ENCODE peak calls at places on chromosomes 4 and X, in eight cellular contexts. One of them, this sample, is unnamed.

GRCh38 chr4:161419822-161420221 is 744.0 kb downstream of the FSTL5 start:
- DNase-seq in mesenchymal stem cell: peak; percentile 31
- DNase-seq in AG09309: no peak
- DNase-seq in heart left ventricle: no peak
- DNase-seq in nucleus accumbens: no peak
- DNase-seq in WTC11: peak; percentile 16
- DNase-seq in stimulated activated CD4-positive, alpha-beta T cell treated with anti-CD3 and anti-CD28 coated beads, Interleukin-4, amount 100 ng/mL, for 1 hour: no peak
- DNase-seq in NCI-H510A: no peak
- DNase-seq in this sample: no peak

GRCh38 chrX:105120460-105120859 is 100.0 kb downstream of the TEX13A start:
- DNase-seq in heart left ventricle: no peak
- DNase-seq in stimulated activated CD4-positive, alpha-beta T cell treated with anti-CD3 and anti-CD28 coated beads, Interleukin-4, amount 100 ng/mL, for 1 hour: no peak
- DNase-seq in AG09309: no peak
- DNase-seq in nucleus accumbens: no peak
- DNase-seq in NCI-H510A: no peak
- DNase-seq in mesenchymal stem cell: peak; percentile 0
- DNase-seq in WTC11: no peak
- DNase-seq in this sample: no peak

GRCh38 chr4:2286904-2287593 is 25.1 kb upstream of the MXD4 start:
- DNase-seq in mesenchymal stem cell: no peak
- DNase-seq in AG09309: no peak
- DNase-seq in nucleus accumbens: no peak
- DNase-seq in WTC11: no peak
- DNase-seq in heart left ventricle: no peak
- DNase-seq in stimulated activated CD4-positive, alpha-beta T cell treated with anti-CD3 and anti-CD28 coated beads, Interleukin-4, amount 100 ng/mL, for 1 hour: no peak
- DNase-seq in NCI-H510A: no peak
- DNase-seq in this sample: no peak

GRCh38 chr4:158053801-158054200 is 119.0 kb downstream of the GASK1B start:
- DNase-seq in AG09309: no peak
- DNase-seq in WTC11: no peak
- DNase-seq in NCI-H510A: no peak
- DNase-seq in stimulated activated CD4-positive, alpha-beta T cell treated with anti-CD3 and anti-CD28 coated beads, Interleukin-4, amount 100 ng/mL, for 1 hour: no peak
- DNase-seq in nucleus accumbens: no peak
- DNase-seq in mesenchymal stem cell: no peak
- DNase-seq in heart left ventricle: no peak
- DNase-seq in this sample: no peak

GRCh38 chr4:84499065-84499982 is at the start of gene NKX6-1:
- DNase-seq in stimulated activated CD4-positive, alpha-beta T cell treated with anti-CD3 and anti-CD28 coated beads, Interleukin-4, amount 100 ng/mL, for 1 hour: no peak
- DNase-seq in mesenchymal stem cell: peak; percentile 56
- DNase-seq in WTC11: peak; percentile 96
- DNase-seq in AG09309: peak; percentile 41
- DNase-seq in NCI-H510A: peak; percentile 94
- DNase-seq in heart left ventricle: peak; percentile 53
- DNase-seq in nucleus accumbens: no peak
- DNase-seq in this sample: no peak

GRCh38 chr4:33369366-33369899 is 2649.3 kb downstream of the PCDH7 start:
- DNase-seq in WTC11: no peak
- DNase-seq in NCI-H510A: no peak
- DNase-seq in nucleus accumbens: no peak
- DNase-seq in heart left ventricle: no peak
- DNase-seq in stimulated activated CD4-positive, alpha-beta T cell treated with anti-CD3 and anti-CD28 coated beads, Interleukin-4, amount 100 ng/mL, for 1 hour: no peak
- DNase-seq in AG09309: peak; percentile 31
- DNase-seq in mesenchymal stem cell: peak; percentile 6
- DNase-seq in this sample: no peak

GRCh38 chr4:52202931-52203330 is 151.8 kb downstream of the SPATA18 start:
- DNase-seq in WTC11: no peak
- DNase-seq in mesenchymal stem cell: no peak
- DNase-seq in nucleus accumbens: no peak
- DNase-seq in AG09309: no peak
- DNase-seq in stimulated activated CD4-positive, alpha-beta T cell treated with anti-CD3 and anti-CD28 coated beads, Interleukin-4, amount 100 ng/mL, for 1 hour: no peak
- DNase-seq in heart left ventricle: no peak
- DNase-seq in NCI-H510A: no peak
- DNase-seq in this sample: no peak

GRCh38 chr4:94889961-94890360 is 132.2 kb downstream of the BMPR1B start:
- DNase-seq in WTC11: no peak
- DNase-seq in mesenchymal stem cell: peak; percentile 40
- DNase-seq in heart left ventricle: no peak
- DNase-seq in AG09309: peak; percentile 72
- DNase-seq in stimulated activated CD4-positive, alpha-beta T cell treated with anti-CD3 and anti-CD28 coated beads, Interleukin-4, amount 100 ng/mL, for 1 hour: no peak
- DNase-seq in NCI-H510A: no peak
- DNase-seq in nucleus accumbens: no peak
- DNase-seq in this sample: no peak

GRCh38 chrX:34918091-34918736 is 24.4 kb upstream of the FAM47B start:
- DNase-seq in AG09309: no peak
- DNase-seq in mesenchymal stem cell: peak; percentile 65
- DNase-seq in NCI-H510A: no peak
- DNase-seq in heart left ventricle: no peak
- DNase-seq in stimulated activated CD4-positive, alpha-beta T cell treated with anti-CD3 and anti-CD28 coated beads, Interleukin-4, amount 100 ng/mL, for 1 hour: no peak
- DNase-seq in WTC11: no peak
- DNase-seq in nucleus accumbens: no peak
- DNase-seq in this sample: no peak

GRCh38 chrX:10240918-10241317 is 84.1 kb downstream of the CLCN4 start:
- DNase-seq in nucleus accumbens: no peak
- DNase-seq in AG09309: peak; percentile 47
- DNase-seq in NCI-H510A: no peak
- DNase-seq in WTC11: no peak
- DNase-seq in stimulated activated CD4-positive, alpha-beta T cell treated with anti-CD3 and anti-CD28 coated beads, Interleukin-4, amount 100 ng/mL, for 1 hour: no peak
- DNase-seq in mesenchymal stem cell: peak; percentile 39
- DNase-seq in heart left ventricle: no peak
- DNase-seq in this sample: no peak

GRCh38 chr4:121269001-121269400 is 104.9 kb upstream of the TNIP3 start:
- DNase-seq in heart left ventricle: no peak
- DNase-seq in nucleus accumbens: no peak
- DNase-seq in WTC11: no peak
- DNase-seq in NCI-H510A: no peak
- DNase-seq in AG09309: no peak
- DNase-seq in stimulated activated CD4-positive, alpha-beta T cell treated with anti-CD3 and anti-CD28 coated beads, Interleukin-4, amount 100 ng/mL, for 1 hour: no peak
- DNase-seq in mesenchymal stem cell: no peak
- DNase-seq in this sample: no peak

GRCh38 chr4:10762541-10762940 is 78.0 kb upstream of the CLNK start:
- DNase-seq in WTC11: no peak
- DNase-seq in heart left ventricle: no peak
- DNase-seq in AG09309: peak; percentile 43
- DNase-seq in stimulated activated CD4-positive, alpha-beta T cell treated with anti-CD3 and anti-CD28 coated beads, Interleukin-4, amount 100 ng/mL, for 1 hour: no peak
- DNase-seq in NCI-H510A: peak; percentile 48
- DNase-seq in mesenchymal stem cell: peak; percentile 85
- DNase-seq in nucleus accumbens: no peak
- DNase-seq in this sample: no peak

GRCh38 chr4:169199184-169199583 is 71.6 kb downstream of the SH3RF1 start:
- DNase-seq in heart left ventricle: no peak
- DNase-seq in AG09309: no peak
- DNase-seq in stimulated activated CD4-positive, alpha-beta T cell treated with anti-CD3 and anti-CD28 coated beads, Interleukin-4, amount 100 ng/mL, for 1 hour: no peak
- DNase-seq in WTC11: no peak
- DNase-seq in NCI-H510A: no peak
- DNase-seq in mesenchymal stem cell: no peak
- DNase-seq in nucleus accumbens: no peak
- DNase-seq in this sample: no peak

GRCh38 chr4:20256381-20256881 is 4.7 kb downstream of the SLIT2 start:
- DNase-seq in NCI-H510A: no peak
- DNase-seq in WTC11: no peak
- DNase-seq in AG09309: no peak
- DNase-seq in heart left ventricle: no peak
- DNase-seq in mesenchymal stem cell: no peak
- DNase-seq in stimulated activated CD4-positive, alpha-beta T cell treated with anti-CD3 and anti-CD28 coated beads, Interleukin-4, amount 100 ng/mL, for 1 hour: no peak
- DNase-seq in nucleus accumbens: no peak
- DNase-seq in this sample: no peak

GRCh38 chr4:112520598-112521122 is 4.7 kb upstream of the NEUROG2 start:
- DNase-seq in nucleus accumbens: no peak
- DNase-seq in heart left ventricle: no peak
- DNase-seq in NCI-H510A: no peak
- DNase-seq in AG09309: no peak
- DNase-seq in stimulated activated CD4-positive, alpha-beta T cell treated with anti-CD3 and anti-CD28 coated beads, Interleukin-4, amount 100 ng/mL, for 1 hour: no peak
- DNase-seq in WTC11: no peak
- DNase-seq in mesenchymal stem cell: no peak
- DNase-seq in this sample: no peak

GRCh38 chrX:18725316-18725943 is 18.0 kb downstream of the PPEF1 start:
- DNase-seq in stimulated activated CD4-positive, alpha-beta T cell treated with anti-CD3 and anti-CD28 coated beads, Interleukin-4, amount 100 ng/mL, for 1 hour: no peak
- DNase-seq in NCI-H510A: no peak
- DNase-seq in mesenchymal stem cell: no peak
- DNase-seq in AG09309: no peak
- DNase-seq in heart left ventricle: no peak
- DNase-seq in WTC11: no peak
- DNase-seq in nucleus accumbens: peak; percentile 12
- DNase-seq in this sample: no peak

GRCh38 chr4:82652062-82652461 is 90.3 kb upstream of the TMEM150C start:
- DNase-seq in WTC11: no peak
- DNase-seq in stimulated activated CD4-positive, alpha-beta T cell treated with anti-CD3 and anti-CD28 coated beads, Interleukin-4, amount 100 ng/mL, for 1 hour: no peak
- DNase-seq in heart left ventricle: no peak
- DNase-seq in mesenchymal stem cell: no peak
- DNase-seq in AG09309: peak; percentile 40
- DNase-seq in NCI-H510A: no peak
- DNase-seq in nucleus accumbens: no peak
- DNase-seq in this sample: no peak

GRCh38 chrX:25344191-25344936 is 328.6 kb upstream of the ARX start:
- DNase-seq in stimulated activated CD4-positive, alpha-beta T cell treated with anti-CD3 and anti-CD28 coated beads, Interleukin-4, amount 100 ng/mL, for 1 hour: no peak
- DNase-seq in nucleus accumbens: peak; percentile 0
- DNase-seq in NCI-H510A: no peak
- DNase-seq in AG09309: no peak
- DNase-seq in WTC11: no peak
- DNase-seq in heart left ventricle: no peak
- DNase-seq in mesenchymal stem cell: no peak
- DNase-seq in this sample: no peak

GRCh38 chr4:10684631-10685030 is at the start of gene CLNK:
- DNase-seq in AG09309: no peak
- DNase-seq in WTC11: no peak
- DNase-seq in heart left ventricle: no peak
- DNase-seq in nucleus accumbens: no peak
- DNase-seq in stimulated activated CD4-positive, alpha-beta T cell treated with anti-CD3 and anti-CD28 coated beads, Interleukin-4, amount 100 ng/mL, for 1 hour: no peak
- DNase-seq in mesenchymal stem cell: no peak
- DNase-seq in NCI-H510A: no peak
- DNase-seq in this sample: no peak

GRCh38 chr4:81963005-81963404 is 410.8 kb downstream of the HNRNPD start:
- DNase-seq in stimulated activated CD4-positive, alpha-beta T cell treated with anti-CD3 and anti-CD28 coated beads, Interleukin-4, amount 100 ng/mL, for 1 hour: no peak
- DNase-seq in NCI-H510A: no peak
- DNase-seq in WTC11: no peak
- DNase-seq in heart left ventricle: no peak
- DNase-seq in AG09309: no peak
- DNase-seq in nucleus accumbens: no peak
- DNase-seq in mesenchymal stem cell: no peak
- DNase-seq in this sample: no peak

This sample was measured in activated naive CD4-positive, alpha-beta T cell treated with anti-CD3 and anti-CD28 coated beads, Interleukin-2, amount 50 U/mL, for 16 hours.